ENCODE peak calls at places on chromosomes 6 and 20, in six cellular contexts. One of them, this sample, is unnamed.

GRCh38 chr20:47875302-47876025 is 90.2 kb upstream of the SULF2 start:
- DNase-seq in AG09309: no peak
- DNase-seq in Peyer's patch: no peak
- DNase-seq in neuronal stem cell: no peak
- DNase-seq in IMR-90: no peak
- DNase-seq in ovary: peak; percentile 59
- DNase-seq in this sample: peak; percentile 7

GRCh38 chr20:36275441-36276189 is 30.5 kb upstream of the DLGAP4 start:
- DNase-seq in AG09309: no peak
- DNase-seq in Peyer's patch: no peak
- DNase-seq in neuronal stem cell: no peak
- DNase-seq in IMR-90: no peak
- DNase-seq in ovary: no peak
- DNase-seq in this sample: no peak

GRCh38 chr6:161292650-161293281 is 18.9 kb upstream of the AGPAT4 start:
- DNase-seq in AG09309: no peak
- DNase-seq in Peyer's patch: no peak
- DNase-seq in neuronal stem cell: no peak
- DNase-seq in IMR-90: no peak
- DNase-seq in ovary: no peak
- DNase-seq in this sample: no peak

GRCh38 chr6:169976301-169977081 is 225.1 kb downstream of the ERMARD start:
- DNase-seq in AG09309: no peak
- DNase-seq in Peyer's patch: peak; percentile 43
- DNase-seq in neuronal stem cell: no peak
- DNase-seq in IMR-90: no peak
- DNase-seq in ovary: no peak
- DNase-seq in this sample: no peak

GRCh38 chr20:32370897-32371296 is 12.8 kb downstream of the ASXL1 start:
- DNase-seq in AG09309: no peak
- DNase-seq in Peyer's patch: no peak
- DNase-seq in neuronal stem cell: no peak
- DNase-seq in IMR-90: no peak
- DNase-seq in ovary: no peak
- DNase-seq in this sample: no peak

GRCh38 chr6:54366647-54367327 is 58.5 kb downstream of the TINAG start:
- DNase-seq in AG09309: no peak
- DNase-seq in Peyer's patch: no peak
- DNase-seq in neuronal stem cell: no peak
- DNase-seq in IMR-90: peak; percentile 56
- DNase-seq in ovary: no peak
- DNase-seq in this sample: no peak

GRCh38 chr6:4212588-4212987 is 77.2 kb upstream of the ECI2 start:
- DNase-seq in AG09309: no peak
- DNase-seq in Peyer's patch: no peak
- DNase-seq in neuronal stem cell: no peak
- DNase-seq in IMR-90: no peak
- DNase-seq in ovary: no peak
- DNase-seq in this sample: no peak

GRCh38 chr6:53704700-53705099 is 39.1 kb upstream of the KLHL31 start:
- DNase-seq in AG09309: no peak
- DNase-seq in Peyer's patch: no peak
- DNase-seq in neuronal stem cell: no peak
- DNase-seq in IMR-90: no peak
- DNase-seq in ovary: no peak
- DNase-seq in this sample: no peak

GRCh38 chr6:13336553-13336952 is 8.2 kb upstream of the TBC1D7 start:
- DNase-seq in AG09309: peak; percentile 95
- DNase-seq in Peyer's patch: peak; percentile 86
- DNase-seq in neuronal stem cell: peak; percentile 76
- DNase-seq in IMR-90: peak; percentile 84
- DNase-seq in ovary: peak; percentile 87
- DNase-seq in this sample: no peak

GRCh38 chr6:167573461-167574215 is 248.8 kb downstream of the TTLL2 start:
- DNase-seq in AG09309: no peak
- DNase-seq in Peyer's patch: no peak
- DNase-seq in neuronal stem cell: no peak
- DNase-seq in IMR-90: no peak
- DNase-seq in ovary: peak; percentile 69
- DNase-seq in this sample: no peak

GRCh38 chr6:30873137-30873640 is 11.1 kb upstream of the DDR1 start:
- DNase-seq in AG09309: no peak
- DNase-seq in Peyer's patch: no peak
- DNase-seq in neuronal stem cell: no peak
- DNase-seq in IMR-90: no peak
- DNase-seq in ovary: no peak
- DNase-seq in this sample: no peak

GRCh38 chr6:30870546-30870945 is 13.8 kb upstream of the DDR1 start:
- DNase-seq in AG09309: no peak
- DNase-seq in Peyer's patch: no peak
- DNase-seq in neuronal stem cell: no peak
- DNase-seq in IMR-90: no peak
- DNase-seq in ovary: no peak
- DNase-seq in this sample: no peak

GRCh38 chr6:30875244-30876038 is 8.9 kb upstream of the DDR1 start:
- DNase-seq in AG09309: no peak
- DNase-seq in Peyer's patch: no peak
- DNase-seq in neuronal stem cell: no peak
- DNase-seq in IMR-90: no peak
- DNase-seq in ovary: no peak
- DNase-seq in this sample: no peak

GRCh38 chr6:30876039-30876730 is 8.1 kb upstream of the DDR1 start:
- DNase-seq in AG09309: peak; percentile 41
- DNase-seq in Peyer's patch: no peak
- DNase-seq in neuronal stem cell: no peak
- DNase-seq in IMR-90: peak; percentile 75
- DNase-seq in ovary: peak; percentile 73
- DNase-seq in this sample: peak; percentile 81

GRCh38 chr6:30871592-30872183 is 12.6 kb upstream of the DDR1 start:
- DNase-seq in AG09309: no peak
- DNase-seq in Peyer's patch: no peak
- DNase-seq in neuronal stem cell: no peak
- DNase-seq in IMR-90: no peak
- DNase-seq in ovary: no peak
- DNase-seq in this sample: no peak
- H3K4me3 ChIP-seq in AG09309: no peak overlapping the region
- H3K4me3 ChIP-seq in Peyer's patch: no peak overlapping the region
- H3K4me3 ChIP-seq in neuronal stem cell: no peak overlapping the region
- H3K4me3 ChIP-seq in IMR-90: no peak overlapping the region
- H3K4me3 ChIP-seq in ovary: no peak overlapping the region
- H3K4me3 ChIP-seq in this sample: no peak overlapping the region

GRCh38 chr20:346033-346639 is 775 bp upstream of the NRSN2 start:
- DNase-seq in AG09309: no peak
- DNase-seq in Peyer's patch: no peak
- DNase-seq in neuronal stem cell: no peak
- DNase-seq in IMR-90: no peak
- DNase-seq in ovary: no peak
- DNase-seq in this sample: no peak
- H3K4me3 ChIP-seq in AG09309: peak overlapping the region; percentile 68
- H3K4me3 ChIP-seq in Peyer's patch: peak overlapping the region; percentile 76
- H3K4me3 ChIP-seq in neuronal stem cell: peak overlapping the region; percentile 79
- H3K4me3 ChIP-seq in IMR-90: peak overlapping the region; percentile 67
- H3K4me3 ChIP-seq in ovary: peak overlapping the region; percentile 80
- H3K4me3 ChIP-seq in this sample: peak overlapping the region; percentile 77

GRCh38 chr6:131787079-131787478 is 20.7 kb upstream of the ENPP1 start:
- DNase-seq in AG09309: no peak
- DNase-seq in Peyer's patch: no peak
- DNase-seq in neuronal stem cell: no peak
- DNase-seq in IMR-90: peak; percentile 37
- DNase-seq in ovary: no peak
- DNase-seq in this sample: no peak
- H3K4me3 ChIP-seq in AG09309: no peak overlapping the region
- H3K4me3 ChIP-seq in Peyer's patch: no peak overlapping the region
- H3K4me3 ChIP-seq in neuronal stem cell: no peak overlapping the region
- H3K4me3 ChIP-seq in IMR-90: no peak overlapping the region
- H3K4me3 ChIP-seq in ovary: no peak overlapping the region
- H3K4me3 ChIP-seq in this sample: no peak overlapping the region

GRCh38 chr20:54131675-54132611 is 41.8 kb downstream of the CYP24A1 start:
- DNase-seq in AG09309: no peak
- DNase-seq in Peyer's patch: no peak
- DNase-seq in neuronal stem cell: no peak
- DNase-seq in IMR-90: no peak
- DNase-seq in ovary: no peak
- DNase-seq in this sample: no peak
- H3K4me3 ChIP-seq in AG09309: no peak overlapping the region
- H3K4me3 ChIP-seq in Peyer's patch: no peak overlapping the region
- H3K4me3 ChIP-seq in neuronal stem cell: no peak overlapping the region
- H3K4me3 ChIP-seq in IMR-90: no peak overlapping the region
- H3K4me3 ChIP-seq in ovary: no peak overlapping the region
- H3K4me3 ChIP-seq in this sample: no peak overlapping the region

DNA sequence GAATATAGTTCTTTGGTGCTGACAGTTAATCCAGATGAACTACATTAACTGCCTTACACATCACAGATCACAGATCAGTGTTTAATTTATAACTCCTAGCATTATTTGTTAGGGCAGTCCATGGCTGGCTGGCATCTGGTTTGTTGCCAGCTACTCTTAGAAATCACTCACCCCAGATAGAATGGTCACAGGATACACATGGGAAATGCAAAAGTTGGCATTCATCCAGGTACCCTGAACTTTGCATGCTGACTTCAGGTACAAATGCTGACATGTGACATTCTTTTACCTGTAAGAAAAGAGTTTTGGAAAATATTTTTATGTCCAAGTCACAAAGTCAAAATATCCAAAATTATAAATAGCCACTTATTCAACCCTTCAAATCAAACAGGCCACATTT is 20.2 kb downstream of the FBXL4 start:
- DNase-seq in AG09309: no peak
- DNase-seq in Peyer's patch: no peak
- DNase-seq in neuronal stem cell: no peak
- DNase-seq in IMR-90: no peak
- DNase-seq in ovary: no peak
- DNase-seq in this sample: no peak
- H3K4me3 ChIP-seq in AG09309: no peak overlapping the region
- H3K4me3 ChIP-seq in Peyer's patch: no peak overlapping the region
- H3K4me3 ChIP-seq in neuronal stem cell: no peak overlapping the region
- H3K4me3 ChIP-seq in IMR-90: no peak overlapping the region
- H3K4me3 ChIP-seq in ovary: no peak overlapping the region
- H3K4me3 ChIP-seq in this sample: no peak overlapping the region

DNA sequence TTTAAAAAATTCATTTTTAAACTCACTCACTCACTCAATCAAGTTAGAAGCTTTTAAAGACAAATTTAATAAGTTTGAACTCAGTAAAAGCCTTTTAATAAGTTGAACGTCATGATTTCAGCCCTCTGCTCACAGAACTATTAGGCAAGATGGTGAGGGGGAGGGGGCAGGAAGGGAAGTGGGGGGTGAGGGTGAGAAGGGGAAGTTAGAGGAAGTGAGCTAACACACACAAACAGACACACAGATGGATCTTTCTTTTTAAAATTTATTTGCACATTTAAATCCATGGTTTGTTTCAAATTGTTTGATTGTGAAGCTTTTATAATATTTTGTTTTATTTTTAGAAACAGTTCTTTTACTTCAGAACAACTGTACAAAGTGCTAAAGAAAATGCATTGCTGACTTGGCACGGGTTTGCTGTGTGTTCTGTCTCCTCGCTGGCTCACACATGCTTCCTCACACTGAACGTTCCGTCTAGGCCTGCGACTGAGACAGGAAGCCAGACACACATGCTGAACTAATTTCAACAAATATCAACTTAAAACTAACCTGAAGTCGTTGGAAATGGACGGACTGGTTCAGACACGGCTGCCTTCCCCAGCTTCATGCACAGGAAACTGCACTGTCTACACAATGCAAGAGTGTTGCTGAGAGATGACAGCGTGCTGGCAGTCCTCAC is 7.9 kb upstream of the ZBP1 start:
- DNase-seq in AG09309: peak; percentile 10
- DNase-seq in Peyer's patch: no peak
- DNase-seq in neuronal stem cell: no peak
- DNase-seq in IMR-90: peak; percentile 41
- DNase-seq in ovary: no peak
- DNase-seq in this sample: no peak
- H3K4me3 ChIP-seq in AG09309: no peak overlapping the region
- H3K4me3 ChIP-seq in Peyer's patch: no peak overlapping the region
- H3K4me3 ChIP-seq in neuronal stem cell: no peak overlapping the region
- H3K4me3 ChIP-seq in IMR-90: no peak overlapping the region
- H3K4me3 ChIP-seq in ovary: no peak overlapping the region
- H3K4me3 ChIP-seq in this sample: no peak overlapping the region

GRCh38 chr6:136761227-136761922 is 30.9 kb downstream of the MAP3K5 start:
- DNase-seq in AG09309: no peak
- DNase-seq in Peyer's patch: no peak
- DNase-seq in neuronal stem cell: no peak
- DNase-seq in IMR-90: peak; percentile 36
- DNase-seq in ovary: peak; percentile 49
- DNase-seq in this sample: no peak
- H3K4me3 ChIP-seq in AG09309: no peak overlapping the region
- H3K4me3 ChIP-seq in Peyer's patch: no peak overlapping the region
- H3K4me3 ChIP-seq in neuronal stem cell: no peak overlapping the region
- H3K4me3 ChIP-seq in IMR-90: no peak overlapping the region
- H3K4me3 ChIP-seq in ovary: peak overlapping the region; percentile 12
- H3K4me3 ChIP-seq in this sample: no peak overlapping the region

DNA sequence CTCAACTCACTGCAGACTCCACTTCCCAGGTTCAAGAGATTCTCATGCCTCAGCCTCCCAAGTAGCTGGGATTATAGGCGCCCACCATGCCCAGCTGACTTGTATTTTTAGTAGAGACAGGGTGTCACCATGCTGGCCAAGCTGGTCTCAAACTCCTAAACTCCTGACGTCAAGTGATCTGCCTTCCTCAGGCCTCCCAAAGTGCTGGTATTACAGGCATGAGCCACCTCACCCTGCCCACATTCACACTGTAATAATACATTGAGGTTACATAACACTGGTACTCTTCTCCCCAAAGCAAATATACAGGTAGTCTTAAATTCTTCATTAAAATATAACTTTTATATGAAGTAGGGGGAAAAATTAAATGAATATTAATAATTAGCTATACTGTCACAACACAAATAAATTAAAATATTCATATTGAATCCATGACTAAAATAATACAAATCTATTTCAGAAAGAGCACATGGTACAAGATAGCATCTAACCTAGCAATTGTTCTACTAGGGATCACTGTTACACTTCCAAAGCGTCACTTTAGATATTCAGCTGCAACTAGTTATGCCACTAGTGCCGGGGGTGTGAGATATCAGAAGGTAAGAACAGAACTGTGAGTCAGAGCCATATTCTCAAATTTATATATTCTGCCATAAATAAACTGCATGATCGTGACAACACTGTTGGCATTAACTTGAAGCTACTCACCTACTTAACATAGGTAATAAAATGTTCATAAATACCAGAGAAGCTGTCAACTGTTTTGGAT is 169.1 kb upstream of the SHLD1 start:
- DNase-seq in AG09309: no peak
- DNase-seq in Peyer's patch: no peak
- DNase-seq in neuronal stem cell: no peak
- DNase-seq in IMR-90: no peak
- DNase-seq in ovary: no peak
- DNase-seq in this sample: no peak
- H3K4me3 ChIP-seq in AG09309: no peak overlapping the region
- H3K4me3 ChIP-seq in Peyer's patch: no peak overlapping the region
- H3K4me3 ChIP-seq in neuronal stem cell: no peak overlapping the region
- H3K4me3 ChIP-seq in IMR-90: no peak overlapping the region
- H3K4me3 ChIP-seq in ovary: no peak overlapping the region
- H3K4me3 ChIP-seq in this sample: no peak overlapping the region

This sample was measured in retinal pigment epithelial cell.